ENCODE peak calls at places on chromosome 2, in nine cellular contexts. G, S, O, I, B, R, X, F and L are unnamed samples.

GRCh38 chr2:26905341-26906198 is 57.6 kb downstream of the DPYSL5 start:
- DNase-seq in G (no peak), S (no peak), F (no peak), I (no peak), X (no peak), R (no peak), O (no peak), B (no peak), L (no peak)

GRCh38 chr2:235191486-235191885 is 239.7 kb downstream of the SH3BP4 start:
- DNase-seq in I (no peak), G (no peak), R (no peak), X (no peak), F (no peak), O (no peak), B (no peak), S (no peak), L (no peak)

GRCh38 chr2:174802459-174802858 is 38.2 kb upstream of the CHRNA1 start:
- DNase-seq in B (no peak), O (no peak), F (no peak), R (no peak), X (no peak), G (peak; percentile 95), I (no peak), S (peak; percentile 80), L (no peak)

GRCh38 chr2:142675398-142675797 is 202.1 kb upstream of the KYNU start:
- DNase-seq in X (no peak), O (no peak), B (no peak), G (no peak), I (peak; percentile 9), S (no peak), F (no peak), R (no peak), L (no peak)

GRCh38 chr2:142796161-142796560 is 81.3 kb upstream of the KYNU start:
- DNase-seq in R (no peak), B (peak; percentile 17), X (peak; percentile 6), S (no peak), I (peak; percentile 20), F (no peak), G (no peak), O (peak; percentile 23), L (no peak)

GRCh38 chr2:24010477-24011277 is 792 bp downstream of the MFSD2B start:
- DNase-seq in X (no peak), O (no peak), F (no peak), B (no peak), G (no peak), S (no peak), R (no peak), I (no peak), L (no peak)

GRCh38 chr2:240648650-240649275 is 23.5 kb downstream of the GPR35 start:
- DNase-seq in B (no peak), X (no peak), G (no peak), O (no peak), F (no peak), R (no peak), S (no peak), I (no peak), L (no peak)

GRCh38 chr2:232568161-232568560 is 17.7 kb downstream of the EIF4E2 start:
- DNase-seq in O (no peak), I (peak; percentile 87), G (peak; percentile 92), F (no peak), S (peak; percentile 87), X (peak; percentile 94), R (no peak), B (peak; percentile 21), L (peak; percentile 89)

GRCh38 chr2:148552675-148553331 is 91.7 kb upstream of the EPC2 start:
- DNase-seq in G (no peak), F (no peak), X (no peak), R (no peak), B (no peak), S (peak; percentile 14), O (no peak), I (peak; percentile 18), L (no peak)

GRCh38 chr2:78778756-78779510 is 246.6 kb upstream of the REG3G start:
- DNase-seq in R (no peak), F (no peak), S (no peak), G (no peak), B (no peak), X (no peak), O (no peak), I (no peak), L (no peak)